ENCODE peak calls at places on chromosomes 7 and 10, in four cellular contexts. M is fibroblast of lung, I is tibial artery, H is GM23248. F is an unnamed sample.

GRCh38 chr10:12483996-12484944 is 134.9 kb downstream of the CAMK1D start:
- DNase-seq in M (no peak), H (peak; percentile 16), I (no peak), F (no peak)

GRCh38 chr7:90766814-90767564 is 170.9 kb downstream of the CDK14 start:
- DNase-seq in I (peak; percentile 66), M (peak; percentile 60), H (peak; percentile 91), F (peak; percentile 8)

GRCh38 chr10:70160798-70161197 is 9.5 kb downstream of the SAR1A start:
- DNase-seq in H (no peak), I (no peak), M (no peak), F (no peak)

GRCh38 chr10:16989826-16990293 is 139.8 kb downstream of the CUBN start:
- DNase-seq in M (no peak), H (peak; percentile 34), I (no peak), F (no peak)

GRCh38 chr10:119461380-119461779 is 81.1 kb downstream of the RGS10 start:
- DNase-seq in I (no peak), M (no peak), H (no peak), F (no peak)

GRCh38 chr7:155166673-155167370 is 96.7 kb downstream of the HTR5A start:
- DNase-seq in I (no peak), H (peak; percentile 48), M (peak; percentile 99), F (peak; percentile 99)

GRCh38 chr10:16745061-16745460 is 72.2 kb downstream of the RSU1 start:
- DNase-seq in H (no peak), M (no peak), I (no peak), F (no peak)

GRCh38 chr10:14691359-14691758 is 83.3 kb downstream of the FAM107B start:
- DNase-seq in H (no peak), I (no peak), M (no peak), F (no peak)

GRCh38 chr10:14556285-14556956 is 218.3 kb downstream of the FAM107B start:
- DNase-seq in H (no peak), I (no peak), M (peak; percentile 35), F (no peak)

GRCh38 chr7:11069591-11069990 is 95.9 kb downstream of the PHF14 start:
- DNase-seq in H (no peak), M (no peak), I (no peak), F (no peak)

GRCh38 chr10:114504769-114505579 is 100.7 kb upstream of the AFAP1L2 start:
- DNase-seq in I (no peak), M (peak; percentile 88), H (peak; percentile 71), F (peak; percentile 94)

GRCh38 chr10:117222552-117223412 is 18.1 kb upstream of the SLC18A2 start:
- DNase-seq in M (no peak), I (no peak), H (no peak), F (no peak)

GRCh38 chr7:126398285-126398684 is 854.5 kb downstream of the GRM8 start:
- DNase-seq in I (no peak), M (no peak), H (no peak), F (no peak)

GRCh38 chr10:14904316-14904732 is 25.7 kb downstream of the SUV39H2 start:
- DNase-seq in M (peak; percentile 42), I (no peak), H (peak; percentile 64), F (peak; percentile 55)

GRCh38 chr7:95596183-95597135 is at the start of gene PDK4:
- DNase-seq in M (peak; percentile 94), I (peak; percentile 98), H (peak; percentile 92), F (peak; percentile 92)

GRCh38 chr10:14353291-14353913 is 22.7 kb upstream of the FRMD4A start:
- DNase-seq in I (no peak), M (no peak), H (no peak), F (no peak)

GRCh38 chr10:128173383-128173782 is 47.2 kb upstream of the MKI67 start:
- DNase-seq in M (peak; percentile 8), I (no peak), H (peak; percentile 14), F (no peak)

DNA sequence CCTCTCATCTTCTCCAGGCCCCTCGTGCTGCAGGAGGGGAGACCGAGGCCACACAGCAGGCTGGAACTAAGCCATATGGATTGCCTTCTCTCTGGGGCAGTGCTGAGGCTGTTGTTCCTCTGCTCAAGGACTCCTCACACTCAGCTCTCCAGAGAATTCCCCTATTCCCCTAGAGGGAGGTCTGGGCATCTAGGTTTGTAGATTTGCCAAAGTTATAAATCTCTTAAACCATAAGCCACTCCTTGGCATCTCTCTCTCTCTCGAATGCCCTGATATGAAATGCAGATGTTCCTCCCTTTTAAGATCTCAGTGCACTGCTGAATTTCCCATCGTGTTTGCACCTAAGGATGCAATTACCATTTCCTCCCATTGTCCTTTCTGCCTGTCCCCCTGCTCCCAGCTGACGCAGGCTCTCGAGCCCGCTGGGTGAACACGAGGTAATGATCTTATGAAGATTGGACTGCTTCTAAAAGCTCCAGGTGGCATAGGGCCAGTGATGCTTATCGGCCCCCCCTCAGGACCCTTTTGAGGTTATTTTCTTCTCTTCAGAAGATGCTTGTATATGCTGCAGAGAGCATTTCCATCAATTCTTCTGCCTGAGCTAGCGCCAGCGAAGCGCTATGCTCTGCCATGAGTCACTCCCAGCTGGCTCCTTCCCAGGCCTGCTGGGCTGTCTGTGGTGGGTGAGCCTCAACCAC is 41.7 kb upstream of the AQP1 start:
- DNase-seq in M (no peak), I (no peak), H (peak; percentile 50), F (peak; percentile 54)
- H3K4me3 ChIP-seq in M (no peak overlapping the region), I (no peak overlapping the region), H (no peak overlapping the region), F (no peak overlapping the region)

DNA sequence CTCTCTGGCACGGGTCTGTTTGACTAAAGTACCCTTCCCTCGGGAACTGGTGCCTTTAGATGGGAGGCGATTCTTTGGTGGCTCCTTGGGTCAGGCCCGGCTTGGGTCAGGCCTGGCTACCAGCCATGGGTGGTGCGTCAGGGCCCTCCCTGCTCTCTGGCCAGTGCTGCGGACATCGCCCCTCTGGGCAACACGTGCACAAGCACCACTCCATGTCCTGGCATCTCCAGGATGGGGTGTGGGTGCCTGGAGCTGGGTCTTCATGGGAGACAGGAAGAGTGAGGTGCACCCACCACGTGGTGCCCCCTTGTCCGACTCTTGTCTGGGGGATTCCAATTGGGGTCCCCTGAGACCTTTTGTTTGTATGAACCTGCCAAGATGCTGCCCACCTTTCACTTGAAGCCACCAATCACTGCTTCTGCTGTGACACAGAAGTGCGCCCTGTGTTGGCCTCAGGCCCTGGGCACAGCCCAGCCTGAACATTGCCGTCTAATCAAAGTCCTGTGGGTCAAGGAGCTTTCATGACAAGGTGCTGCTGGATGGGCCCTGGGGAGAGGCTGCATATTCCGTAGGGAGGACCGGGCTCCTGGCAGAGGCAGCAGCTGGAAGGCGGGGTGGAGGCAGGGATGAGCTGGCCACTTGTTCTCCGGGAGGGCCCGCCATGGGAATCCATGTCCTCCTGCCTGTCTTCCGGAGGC is 11.1 kb upstream of the PWWP2B start:
- DNase-seq in H (no peak), M (no peak), I (peak; percentile 57), F (no peak)
- H3K4me3 ChIP-seq in H (no peak overlapping the region), M (no peak overlapping the region), I (no peak overlapping the region), F (no peak overlapping the region)

GRCh38 chr10:11023009-11023408 is 5.3 kb downstream of the CELF2 start:
- DNase-seq in M (no peak), I (no peak), H (no peak), F (no peak)

GRCh38 chr10:11024596-11024995 is 6.9 kb downstream of the CELF2 start:
- DNase-seq in M (no peak), I (no peak), H (peak; percentile 68), F (no peak)

GRCh38 chr10:11026761-11027160 is 9.1 kb downstream of the CELF2 start:
- DNase-seq in H (peak; percentile 32), I (no peak), M (no peak), F (no peak)

GRCh38 chr10:11025978-11026377 is 8.3 kb downstream of the CELF2 start:
- DNase-seq in M (no peak), I (no peak), H (no peak), F (no peak)

DNA sequence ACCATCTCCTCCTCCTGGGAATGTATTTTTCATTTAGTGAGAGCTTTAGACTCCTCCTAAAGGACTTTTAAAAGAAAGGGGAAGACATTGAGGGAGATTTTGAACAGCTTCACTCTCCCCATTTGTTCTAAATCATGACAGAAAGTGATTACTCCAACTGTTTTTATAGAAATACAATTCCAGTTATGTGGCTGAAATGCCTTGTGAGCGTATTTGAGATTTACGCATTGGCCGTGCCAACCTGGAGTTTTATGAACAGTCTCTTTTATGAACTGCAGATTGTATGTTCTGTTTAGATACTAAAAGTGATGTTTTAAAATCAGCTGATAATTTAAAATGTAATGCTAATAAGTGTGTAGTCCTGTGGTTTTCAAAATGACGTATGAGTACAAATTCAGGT is 5.9 kb downstream of the CELF2 start:
- DNase-seq in M (no peak), I (no peak), H (no peak), F (no peak)
- H3K4me3 ChIP-seq in M (no peak overlapping the region), I (no peak overlapping the region), H (no peak overlapping the region), F (no peak overlapping the region)

GRCh38 chr7:2730846-2731770 is 43.1 kb downstream of the AMZ1 start:
- DNase-seq in I (peak; percentile 60), M (no peak), H (no peak), F (no peak)

GRCh38 chr7:2734084-2734601 is 46.1 kb downstream of the AMZ1 start:
- DNase-seq in M (no peak), I (peak; percentile 60), H (no peak), F (no peak)

GRCh38 chr7:2734761-2735571 is 47.0 kb downstream of the AMZ1 start:
- DNase-seq in H (no peak), I (peak; percentile 76), M (no peak), F (no peak)

GRCh38 chr7:2732388-2732787 is 44.4 kb downstream of the AMZ1 start:
- DNase-seq in H (no peak), I (no peak), M (no peak), F (no peak)

GRCh38 chr7:2732959-2733584 is 45.1 kb downstream of the AMZ1 start:
- DNase-seq in I (peak; percentile 90), M (peak; percentile 63), H (peak; percentile 64), F (no peak)
- H3K4me3 ChIP-seq in I (no peak overlapping the region), M (no peak overlapping the region), H (no peak overlapping the region), F (peak overlapping the region; percentile 3)

DNA sequence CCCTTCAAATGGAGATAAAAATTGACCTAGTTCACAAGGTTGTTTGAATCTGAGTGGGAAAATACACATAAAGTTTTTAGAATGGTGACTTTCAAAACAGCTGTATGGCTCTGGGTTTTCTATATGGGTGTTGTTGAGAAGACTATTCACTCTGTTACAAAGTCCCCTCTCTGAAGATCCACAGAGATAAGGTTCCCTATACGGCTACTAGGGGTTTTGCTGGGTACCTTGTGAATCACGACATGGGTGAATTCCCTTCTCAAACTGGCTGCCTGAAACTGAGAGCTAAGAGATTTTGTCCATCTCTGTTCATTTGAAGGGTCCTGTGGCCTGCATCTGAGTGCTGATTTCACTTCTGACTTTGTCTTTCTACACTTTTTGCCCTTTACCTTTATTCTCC is 11.8 kb upstream of the SLC13A1 start:
- DNase-seq in M (no peak), H (no peak), I (no peak), F (no peak)
- H3K4me3 ChIP-seq in M (no peak overlapping the region), H (no peak overlapping the region), I (no peak overlapping the region), F (no peak overlapping the region)

DNA sequence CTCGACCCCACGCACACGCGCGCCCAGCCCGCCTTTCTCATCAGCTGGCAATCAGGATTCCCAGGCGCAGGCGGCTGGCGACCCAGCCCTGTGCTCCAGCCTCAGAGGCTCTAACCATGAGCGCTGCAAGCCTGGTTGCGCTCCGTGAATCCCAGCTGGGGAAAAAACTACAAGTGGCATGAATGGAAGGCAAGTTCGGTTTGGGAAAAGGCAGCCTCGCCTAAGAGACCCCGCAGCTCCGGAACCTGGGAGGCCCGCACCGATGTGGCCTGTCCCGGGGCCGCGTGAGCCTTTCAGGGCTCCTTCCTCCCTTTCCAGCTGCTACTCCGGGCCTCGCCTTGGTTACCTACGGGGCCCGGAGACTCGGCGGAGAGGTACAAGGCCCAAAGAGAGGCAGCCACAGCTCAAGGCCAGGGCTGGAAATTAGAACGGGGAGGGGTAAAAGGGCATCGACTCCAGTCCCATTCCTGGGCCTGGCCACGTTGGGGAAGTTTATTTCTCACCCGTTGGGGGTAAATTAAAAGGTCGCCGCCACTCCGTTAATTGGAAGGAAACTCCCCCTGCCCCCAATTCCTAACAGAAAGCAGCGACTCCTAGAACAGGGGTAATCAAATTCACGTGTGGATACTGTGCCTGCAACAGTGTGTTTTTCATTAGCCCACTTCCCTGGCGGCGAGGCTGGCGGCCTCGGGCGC is 1.3 kb upstream of the HOXA9 start:
- DNase-seq in M (no peak), I (peak; percentile 75), H (peak; percentile 66), F (no peak)
- H3K4me3 ChIP-seq in M (no peak overlapping the region), I (peak overlapping the region; percentile 91), H (peak overlapping the region; percentile 83), F (peak overlapping the region; percentile 94)